ENCODE peak calls at places on chromosome 15, in five cellular contexts. G is upper lobe of right lung; Z is stimulated activated CD8-positive, alpha-beta memory T cell treated with anti-CD3 and anti-CD28 coated beads, Interleukin-2, amount 100 ng/mL, for 48 hours; S is GM04504; A is Calu3. D is an unnamed sample.

GRCh38 chr15:84915011-84915958 is 30.8 kb downstream of the SLC28A1 start:
- DNase-seq in G (peak), Z (peak), S (peak), A (peak), D (peak)

GRCh38 chr15:31503256-31503655 is 176.6 kb downstream of the KLF13 start:
- DNase-seq in S (no peak), A (no peak), G (no peak), Z (no peak), D (no peak)

GRCh38 chr15:101221858-101222257 is 30.0 kb downstream of the CHSY1 start:
- DNase-seq in A (no peak), G (no peak), S (no peak), Z (no peak), D (no peak)

GRCh38 chr15:37109151-37109912 is 9.0 kb upstream of the MEIS2 start:
- DNase-seq in A (no peak), S (no peak), G (no peak), Z (no peak), D (no peak)

GRCh38 chr15:82674873-82675272 is 27.7 kb upstream of the CPEB1 start:
- DNase-seq in A (no peak), G (no peak), Z (no peak), S (no peak), D (no peak)

GRCh38 chr15:44861439-44861910 is 95.0 kb upstream of the TERB2 start:
- DNase-seq in Z (no peak), G (no peak), S (no peak), A (no peak), D (no peak)

GRCh38 chr15:68372291-68372811 is 59.6 kb downstream of the ITGA11 start:
- DNase-seq in G (no peak), A (peak), Z (no peak), S (no peak), D (peak)

GRCh38 chr15:76994001-76994400 is 925 bp upstream of the PSTPIP1 start:
- DNase-seq in G (peak), S (no peak), A (peak), Z (no peak), D (no peak)

GRCh38 chr15:78197632-78198031 is 36.7 kb downstream of the ACSBG1 start:
- DNase-seq in Z (no peak), A (no peak), S (no peak), G (peak), D (no peak)

GRCh38 chr15:32970847-32971246 is 223.7 kb downstream of the FMN1 start:
- DNase-seq in A (no peak), S (no peak), G (peak), Z (no peak), D (no peak)

GRCh38 chr15:59227021-59227420 is 20.4 kb downstream of the LDHAL6B start:
- DNase-seq in A (no peak), G (no peak), Z (no peak), S (no peak), D (no peak)

GRCh38 chr15:101052031-101052620 is 133.0 kb downstream of the LRRK1 start:
- DNase-seq in A (no peak), S (no peak), G (no peak), Z (no peak), D (no peak)

GRCh38 chr15:99414755-99415731 is 150.7 kb upstream of the MEF2A start:
- DNase-seq in A (no peak), G (peak), S (no peak), Z (no peak), D (no peak)

GRCh38 chr15:57861039-57861638 is 154.6 kb downstream of the POLR2M start:
- DNase-seq in S (peak), G (no peak), A (peak), Z (no peak), D (peak)

GRCh38 chr15:23516866-23517265 is 48.6 kb upstream of the MKRN3 start:
- DNase-seq in A (no peak), G (no peak), Z (no peak), S (no peak), D (no peak)

GRCh38 chr15:71800835-71801745 is 9.3 kb upstream of the NR2E3 start:
- DNase-seq in A (peak), S (no peak), G (no peak), Z (no peak), D (peak)

GRCh38 chr15:31365655-31366127 is 39.1 kb downstream of the KLF13 start:
- DNase-seq in S (peak), Z (peak), A (no peak), G (peak), D (peak)

GRCh38 chr15:101133751-101134261 is 118.0 kb downstream of the CHSY1 start:
- DNase-seq in G (no peak), S (no peak), A (no peak), Z (no peak), D (no peak)

GRCh38 chr15:99963096-99963825 is 230.0 kb upstream of the LYSMD4 start:
- DNase-seq in S (no peak), A (no peak), G (peak), Z (no peak), D (no peak)

GRCh38 chr15:65962187-65962586 is 92.9 kb downstream of the RAB11A start:
- DNase-seq in S (no peak), Z (no peak), G (no peak), A (peak), D (no peak)

GRCh38 chr15:65311760-65312159 is 7.3 kb downstream of the RNU5B-1 start:
- DNase-seq in Z (no peak), S (no peak), G (no peak), A (no peak), D (no peak)

GRCh38 chr15:82643992-82644391 is 3.2 kb downstream of the CPEB1 start:
- DNase-seq in A (no peak), G (no peak), S (no peak), Z (no peak), D (no peak)

GRCh38 chr15:67089218-67090193 is 24.1 kb downstream of the SMAD3 start:
- DNase-seq in S (no peak), Z (no peak), G (no peak), A (peak), D (peak)

GRCh38 chr15:57751177-57751800 is 44.8 kb downstream of the POLR2M start:
- DNase-seq in Z (no peak), G (no peak), S (peak), A (peak), D (peak)

GRCh38 chr15:89494941-89495637 is 1.3 kb downstream of the RHCG start:
- DNase-seq in S (no peak), G (no peak), Z (peak), A (peak), D (no peak)

GRCh38 chr15:43749690-43750345 is 3.6 kb downstream of the PDIA3 start:
- DNase-seq in Z (no peak), S (no peak), G (no peak), A (no peak), D (peak)

GRCh38 chr15:65732698-65733097 is 59.4 kb downstream of the DENND4A start:
- DNase-seq in S (no peak), G (no peak), A (no peak), Z (no peak), D (no peak)

GRCh38 chr15:60110909-60111308 is 106.8 kb downstream of the FOXB1 start:
- DNase-seq in S (no peak), A (no peak), G (no peak), Z (no peak), D (no peak)

D was measured in astrocyte of the spinal cord.